ENCODE peak calls at places on chromosomes 1 and 21, in five cellular contexts. W is effector memory CD8-positive, alpha-beta T cell; V is germinal center; G is activated T-cell treated with anti-CD3 and anti-CD28 coated beads, Interleukin-2, amount 50 U/mL, for 48 hours; Y is fibroblast of the aortic adventitia. M is an unnamed sample.

GRCh38 chr1:227321035-227321434 is 2.7 kb upstream of the CDC42BPA start:
- DNase-seq in Y (no peak), V (no peak), G (no peak), W (no peak), M (no peak)

GRCh38 chr1:211082824-211083223 is 51.1 kb downstream of the KCNH1 start:
- DNase-seq in G (no peak), W (no peak), V (no peak), Y (no peak), M (no peak)

GRCh38 chr1:226658538-226659125 is 80.5 kb downstream of the ITPKB start:
- DNase-seq in G (no peak), W (no peak), V (no peak), Y (no peak), M (no peak)

GRCh38 chr1:213369465-213369864 is 318.4 kb downstream of the RPS6KC1 start:
- DNase-seq in G (no peak), Y (no peak), V (no peak), W (no peak), M (no peak)

GRCh38 chr1:41314376-41314775 is 46.9 kb upstream of the FOXO6 start:
- DNase-seq in V (no peak), Y (peak), W (no peak), G (no peak), M (no peak)

GRCh38 chr1:95002657-95003432 is 69.9 kb downstream of the ALG14 start:
- DNase-seq in V (no peak), Y (no peak), W (no peak), G (no peak), M (no peak)

GRCh38 chr1:31013187-31013864 is 52.2 kb downstream of the PUM1 start:
- DNase-seq in V (no peak), G (no peak), Y (peak), W (no peak), M (peak)

GRCh38 chr21:36859744-36860501 is 106.5 kb downstream of the HLCS start:
- DNase-seq in G (peak), W (peak), Y (no peak), V (peak), M (no peak)

GRCh38 chr1:29736582-29737188 is 500.4 kb downstream of the PTPRU start:
- DNase-seq in G (no peak), V (no peak), W (no peak), Y (peak), M (no peak)

GRCh38 chr1:47679301-47679751 is 241.5 kb downstream of the FOXD2 start:
- DNase-seq in Y (no peak), W (no peak), G (no peak), V (no peak), M (no peak)

GRCh38 chr1:15388201-15388880 is 21.3 kb upstream of the EFHD2 start:
- DNase-seq in V (no peak), W (no peak), Y (no peak), G (no peak), M (no peak)

GRCh38 chr1:7120863-7121621 is 335.8 kb downstream of the CAMTA1 start:
- DNase-seq in W (no peak), Y (no peak), V (no peak), G (no peak), M (no peak)

M was measured in NCI-H748 treated with DMSO at 0.1 percent for 48 hours.